ENCODE peak calls at places on chromosome 22, in four cellular contexts. Q is A549, R is endothelial cell of umbilical vein, A is GM12878. H is an unnamed sample.

GRCh38 chr22:46377566-46378498 is 42.3 kb downstream of the TRMU start:
- DNase-seq in Q (peak; percentile 89), R (no peak), A (no peak), H (no peak)

GRCh38 chr22:32533265-32534068 is 58.9 kb downstream of the FBXO7 start:
- DNase-seq in A (no peak), Q (no peak), R (no peak), H (no peak)

GRCh38 chr22:32765117-32765618 is 36.3 kb upstream of the TIMP3 start:
- DNase-seq in Q (no peak), R (no peak), A (no peak), H (no peak)

GRCh38 chr22:19779685-19780268 is 19.2 kb downstream of the TBX1 start:
- DNase-seq in Q (no peak), A (no peak), R (no peak), H (no peak)

GRCh38 chr22:16955678-16956210 is 52.3 kb downstream of the GAB4 start:
- DNase-seq in A (no peak), Q (no peak), R (no peak), H (no peak)

GRCh38 chr22:37284807-37285355 is 2.6 kb downstream of the CYTH4 start:
- DNase-seq in Q (no peak), A (peak; percentile 68), R (no peak), H (peak; percentile 99)

GRCh38 chr22:17733484-17733883 is 40.8 kb downstream of the BID start:
- DNase-seq in Q (no peak), A (no peak), R (peak; percentile 34), H (no peak)

GRCh38 chr22:37193629-37194191 is 5.7 kb upstream of the C1QTNF6 start:
- DNase-seq in A (no peak), R (peak; percentile 24), Q (peak; percentile 83), H (peak; percentile 84)

GRCh38 chr22:40855104-40855959 is 1.1 kb downstream of the ST13 start:
- DNase-seq in A (no peak), R (no peak), Q (no peak), H (peak; percentile 60)

GRCh38 chr22:37862570-37863325 is 13.5 kb downstream of the EIF3L start:
- DNase-seq in A (no peak), R (no peak), Q (no peak), H (no peak)

GRCh38 chr22:31861226-31861840 is 83.0 kb upstream of the YWHAH start:
- DNase-seq in Q (no peak), R (no peak), A (no peak), H (no peak)

GRCh38 chr22:42645341-42645937 is 3.8 kb downstream of the CYB5R3 start:
- DNase-seq in Q (no peak), R (peak; percentile 24), A (no peak), H (no peak)

GRCh38 chr22:19748991-19749665 is 11.4 kb upstream of the TBX1 start:
- DNase-seq in A (no peak), Q (no peak), R (no peak), H (no peak)

GRCh38 chr22:28241637-28242290 is 322.7 kb upstream of the PITPNB start:
- DNase-seq in Q (no peak), A (no peak), R (no peak), H (no peak)

GRCh38 chr22:20981787-20982562 is at the start of gene LZTR1:
- DNase-seq in A (peak; percentile 32), Q (peak; percentile 75), R (peak; percentile 91), H (peak; percentile 90)

GRCh38 chr22:19631899-19632670 is 82.2 kb upstream of the SEPTIN5 start:
- DNase-seq in A (no peak), R (peak; percentile 53), Q (peak; percentile 51), H (peak; percentile 77)

GRCh38 chr22:37775785-37776638 is 31.7 kb upstream of the GCAT start:
- DNase-seq in A (no peak), R (no peak), Q (no peak), H (no peak)

GRCh38 chr22:20499769-20500168 is 4.2 kb upstream of the KLHL22 start:
- DNase-seq in R (no peak), Q (no peak), A (no peak), H (no peak)

GRCh38 chr22:19508024-19508776 is 16.0 kb downstream of the CLDN5 start:
- DNase-seq in Q (no peak), A (no peak), R (no peak), H (no peak)

GRCh38 chr22:36330655-36331305 is 57.0 kb downstream of the MYH9 start:
- DNase-seq in A (no peak), Q (no peak), R (peak; percentile 78), H (peak; percentile 52)

GRCh38 chr22:48449466-48450187 is 1378.0 kb downstream of the BRD1 start:
- DNase-seq in Q (peak; percentile 7), R (no peak), A (no peak), H (no peak)

GRCh38 chr22:39234867-39235687 is 9.7 kb downstream of the PDGFB start:
- DNase-seq in A (no peak), R (peak; percentile 70), Q (no peak), H (no peak)

GRCh38 chr22:42320463-42321416 is 50.3 kb upstream of the TCF20 start:
- DNase-seq in R (no peak), Q (no peak), A (no peak), H (no peak)

GRCh38 chr22:31185056-31185455 is 25.1 kb downstream of the RNF185 start:
- DNase-seq in R (no peak), Q (no peak), A (no peak), H (no peak)

GRCh38 chr22:17861909-17862308 is 87.6 kb upstream of the BID start:
- DNase-seq in R (no peak), Q (no peak), A (no peak), H (no peak)

GRCh38 chr22:27795053-27795452 is 6.5 kb downstream of the MN1 start:
- DNase-seq in A (no peak), R (no peak), Q (no peak), H (no peak)

GRCh38 chr22:24592846-24593809 is at the start of gene LRRC75B:
- DNase-seq in Q (peak; percentile 82), R (peak; percentile 77), A (no peak), H (peak; percentile 86)
- TF ChIP-seq POLR2A in Q (peak; percentile 68), R (no peak), A (peak; percentile 41), H (no peak)

GRCh38 chr22:24091551-24092420 is 80.7 kb downstream of the CABIN1 start:
- DNase-seq in Q (no peak), A (no peak), R (no peak), H (no peak)
- TF ChIP-seq MYC in Q (no peak), A (no peak), R (no peak), H (no peak)

DNA sequence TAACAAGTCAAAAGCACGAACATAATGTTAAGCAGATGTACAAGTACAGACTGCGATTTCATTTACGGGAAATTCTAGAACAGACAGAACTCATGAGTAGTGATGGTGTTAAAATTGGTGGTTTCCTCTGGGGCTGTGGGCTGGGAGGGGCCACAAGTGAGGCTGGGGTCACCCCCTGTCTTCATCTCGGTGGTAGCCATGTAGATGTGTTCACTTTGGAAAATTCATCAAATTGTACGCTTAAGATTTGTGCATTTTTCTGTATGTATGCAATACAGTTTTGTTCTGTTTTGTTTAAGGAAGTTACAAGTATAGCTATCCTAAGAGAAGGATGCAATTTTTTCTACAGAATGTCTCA is 504 bp upstream of the ASCC2 start:
- DNase-seq in Q (no peak), A (no peak), R (no peak), H (no peak)
- H3K4me3 ChIP-seq in Q (peak overlapping the region; percentile 85), A (peak overlapping the region; percentile 51), R (peak overlapping the region; percentile 92), H (peak overlapping the region; percentile 71)

GRCh38 chr22:34975721-34976120 is 90.2 kb upstream of the ISX start:
- DNase-seq in A (no peak), Q (peak; percentile 6), R (no peak), H (peak; percentile 20)

GRCh38 chr22:34973016-34973415 is 92.9 kb upstream of the ISX start:
- DNase-seq in Q (no peak), R (no peak), A (no peak), H (no peak)

GRCh38 chr22:34973926-34974325 is 92.0 kb upstream of the ISX start:
- DNase-seq in Q (no peak), R (no peak), A (no peak), H (no peak)

GRCh38 chr22:34971456-34971855 is 94.5 kb upstream of the ISX start:
- DNase-seq in Q (no peak), R (no peak), A (no peak), H (no peak)

DNA sequence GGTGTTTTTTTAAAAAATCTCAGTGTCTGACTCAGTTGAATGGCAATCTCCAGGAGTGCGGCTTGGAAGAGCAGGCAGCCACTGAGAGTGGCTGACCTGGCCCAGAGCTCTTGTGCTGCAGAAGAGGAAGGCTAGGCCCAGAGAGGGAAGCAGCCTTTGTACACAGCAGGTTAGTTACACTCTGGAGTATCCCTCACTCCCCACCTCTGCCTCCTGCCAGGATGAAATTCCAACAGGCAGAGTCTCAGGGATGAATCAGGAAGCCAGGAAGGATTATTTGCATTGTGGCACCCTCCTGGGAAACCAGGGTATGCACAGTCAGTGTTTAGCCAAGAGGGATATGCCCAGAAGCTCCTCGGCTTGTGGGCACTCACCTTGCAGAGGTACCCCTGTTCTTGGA is 93.5 kb upstream of the ISX start:
- DNase-seq in Q (no peak), R (no peak), A (no peak), H (no peak)
- TF ChIP-seq POLR2A in Q (no peak), R (no peak), A (no peak), H (no peak)

DNA sequence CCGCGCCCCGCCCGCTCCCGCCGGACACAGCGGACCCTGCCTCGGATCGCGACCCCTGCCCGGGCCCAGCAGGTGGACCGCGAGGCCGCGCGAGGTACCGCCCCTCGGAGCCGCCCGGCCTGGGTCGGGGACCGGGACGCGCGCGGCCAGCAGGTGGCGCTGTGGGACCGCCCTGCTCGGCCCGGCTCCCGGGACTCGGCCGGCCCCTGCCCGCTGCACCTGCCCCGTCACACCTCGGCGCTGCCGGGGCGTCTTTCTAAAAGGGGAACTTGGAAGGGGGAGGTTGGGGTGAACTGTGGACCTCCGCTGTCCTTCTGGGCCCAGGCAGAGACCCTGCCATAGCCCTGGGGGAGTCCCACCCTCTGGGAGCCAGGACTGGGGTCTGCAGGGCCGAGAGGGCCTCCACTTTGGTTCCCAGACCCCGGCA is 11.1 kb downstream of the CRELD2 start:
- DNase-seq in R (no peak), Q (no peak), A (no peak), H (peak; percentile 66)
- TF ChIP-seq MYC in R (no peak), Q (no peak), A (no peak), H (no peak)

GRCh38 chr22:26656896-26657851 is at the start of gene MIAT:
- DNase-seq in Q (no peak), R (no peak), A (no peak), H (no peak)
- H3K4me3 ChIP-seq in Q (peak within 1 kb of the TSS; percentile 50), R (no peak within 1 kb of the TSS), A (peak within 1 kb of the TSS; percentile 77), H (peak within 1 kb of the TSS; percentile 25)

GRCh38 chr22:44497904-44498242 is at the start of gene RTL6:
- DNase-seq in R (no peak), Q (no peak), A (no peak), H (no peak)
- TF ChIP-seq POLR2A in R (peak; percentile 38), Q (peak; percentile 18), A (peak; percentile 56), H (no peak)

H was measured in NB4.